ENCODE peak calls at places on chromosomes 11 and 22, in six cellular contexts. M is MM.1S, T is Panc1, V is lower lobe of right lung, J is astrocyte, F is right lobe of liver. B is an unnamed sample. For H3K4me1, the result is how much of the 10 kb centered on the place peaks cover.

GRCh38 chr11:115420524-115420923 is 83.7 kb downstream of the CADM1 start:
- DNase-seq in M (no peak), T (no peak), V (no peak), J (no peak), F (no peak), B (no peak)

GRCh38 chr22:20106205-20106848 is 9.6 kb upstream of the RANBP1 start:
- DNase-seq in M (no peak), T (no peak), V (peak), J (no peak), F (peak), B (no peak)

GRCh38 chr11:6693342-6694228 is 10.4 kb upstream of the MRPL17 start:
- DNase-seq in M (no peak), T (peak), V (no peak), J (peak), F (no peak), B (no peak)

GRCh38 chr11:120432056-120433018 is 79.2 kb upstream of the GRIK4 start:
- DNase-seq in M (no peak), T (peak), V (no peak), J (peak), F (no peak), B (no peak)

GRCh38 chr11:128375941-128376340 is 211.4 kb downstream of the ETS1 start:
- DNase-seq in M (no peak), T (no peak), V (no peak), J (no peak), F (no peak), B (no peak)

GRCh38 chr11:134573857-134574256 is 161.8 kb upstream of the B3GAT1 start:
- DNase-seq in M (no peak), T (no peak), V (no peak), J (no peak), F (no peak), B (no peak)

GRCh38 chr22:22207845-22208564 is 36.6 kb upstream of the VPREB1 start:
- DNase-seq in M (peak), T (no peak), V (peak), J (peak), F (peak), B (peak)

GRCh38 chr11:57214087-57214395 is 23.0 kb downstream of the APLNR start:
- DNase-seq in M (no peak), T (no peak), V (no peak), J (peak), F (no peak), B (no peak)

GRCh38 chr11:69624293-69624692 is 16.7 kb upstream of the CCND1 start:
- DNase-seq in M (no peak), T (no peak), V (no peak), J (no peak), F (no peak), B (no peak)

GRCh38 chr11:80722616-80723015 is 1281.8 kb upstream of the TENM4 start:
- DNase-seq in M (no peak), T (no peak), V (no peak), J (peak), F (no peak), B (no peak)

GRCh38 chr11:16361108-16361869 is 4.9 kb upstream of the SOX6 start:
- DNase-seq in M (no peak), T (no peak), V (no peak), J (no peak), F (no peak), B (no peak)

GRCh38 chr22:50107529-50107928 is 17.7 kb downstream of the MOV10L1 start:
- DNase-seq in M (no peak), T (no peak), V (no peak), J (no peak), F (no peak), B (no peak)

GRCh38 chr11:124094731-124095130 is 20.5 kb upstream of the VWA5A start:
- DNase-seq in M (no peak), T (no peak), V (no peak), J (no peak), F (no peak), B (no peak)

GRCh38 chr11:26037716-26038115 is 294.2 kb upstream of the ANO3 start:
- DNase-seq in M (no peak), T (no peak), V (no peak), J (no peak), F (no peak), B (no peak)

GRCh38 chr11:2788751-2789140 is 89.0 kb upstream of the KCNQ1OT1 start:
- DNase-seq in M (no peak), T (no peak), V (peak), J (no peak), F (no peak), B (no peak)

GRCh38 chr11:45163956-45164575 is 17.6 kb downstream of the PRDM11 start:
- DNase-seq in M (no peak), T (no peak), V (no peak), J (peak), F (no peak), B (no peak)

GRCh38 chr22:47063606-47064005 is 301.2 kb downstream of the TBC1D22A start:
- DNase-seq in M (no peak), T (no peak), V (no peak), J (no peak), F (no peak), B (no peak)

GRCh38 chr22:47605886-47606285 is 843.4 kb downstream of the TBC1D22A start:
- DNase-seq in M (no peak), T (no peak), V (peak), J (no peak), F (no peak), B (no peak)

GRCh38 chr11:110478410-110478809 is 48.7 kb downstream of the FDX1 start:
- DNase-seq in M (no peak), T (no peak), V (no peak), J (no peak), F (no peak), B (no peak)

GRCh38 chr22:27309713-27310112 is 491.8 kb downstream of the MN1 start:
- DNase-seq in M (no peak), T (no peak), V (no peak), J (no peak), F (no peak), B (no peak)

GRCh38 chr11:76629853-76630599 is 40.5 kb downstream of the LRRC32 start:
- DNase-seq in M (no peak), T (no peak), V (peak), J (no peak), F (peak), B (no peak)

GRCh38 chr22:42067706-42068350 is 2.8 kb downstream of the NAGA start:
- DNase-seq in M (no peak), T (no peak), V (no peak), J (no peak), F (no peak), B (no peak)

GRCh38 chr22:45889539-45890350 is 87.2 kb downstream of the WNT7B start:
- DNase-seq in M (no peak), T (no peak), V (peak), J (peak), F (peak), B (no peak)

GRCh38 chr11:95487938-95488337 is 256.9 kb upstream of the SESN3 start:
- DNase-seq in M (no peak), T (no peak), V (no peak), J (no peak), F (no peak), B (no peak)

GRCh38 chr22:17836977-17837742 is 62.9 kb upstream of the BID start:
- DNase-seq in M (no peak), T (no peak), V (no peak), J (no peak), F (peak), B (no peak)

DNA sequence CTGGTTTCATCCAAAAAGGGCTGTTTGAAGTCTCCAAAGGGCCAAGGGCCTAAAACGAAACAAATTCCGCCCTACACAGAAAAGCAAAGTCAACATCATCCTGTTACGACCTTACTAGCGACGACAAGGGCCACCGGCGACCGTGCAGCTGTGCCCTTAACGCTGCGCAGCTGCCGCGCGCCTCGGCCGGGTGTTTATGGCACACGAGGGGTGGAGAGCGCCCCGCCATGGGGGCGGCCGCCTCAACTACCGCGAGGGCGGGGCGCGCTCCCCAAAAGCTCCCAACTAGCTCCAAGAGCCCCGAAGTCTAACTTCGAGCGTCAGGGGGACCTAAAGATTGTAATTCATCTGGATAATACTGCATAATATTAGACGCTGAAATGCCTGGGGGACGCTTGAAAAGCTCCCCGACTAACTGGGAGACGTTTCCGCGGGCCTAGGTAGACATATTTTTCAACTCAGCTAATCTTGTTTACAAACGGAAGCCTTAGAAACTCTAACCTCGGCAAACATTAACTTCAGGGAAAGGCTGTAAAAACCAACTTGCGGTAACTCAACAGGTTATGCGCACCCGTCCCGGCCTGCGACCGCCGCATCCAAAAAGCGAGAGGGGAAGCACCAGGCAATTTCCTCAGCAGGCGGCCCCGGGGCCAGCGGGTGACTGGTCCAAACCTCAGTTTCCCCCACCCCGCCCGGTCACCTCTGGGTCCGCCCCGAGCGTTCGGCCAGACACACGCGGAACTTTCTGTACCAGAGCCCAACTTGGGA is 688 bp downstream of the TMEM123 start:
- DNase-seq in M (peak), T (no peak), V (peak), J (peak), F (peak), B (peak)
- H3K4me1 ChIP-seq in M (under half), T (half or more), V (half or more), J (under half), F (under half), B (under half)

GRCh38 chr11:704189-704798 is 1.7 kb upstream of the EPS8L2 start:
- DNase-seq in M (no peak), T (no peak), V (no peak), J (no peak), F (no peak), B (no peak)

GRCh38 chr11:704799-705645 is 1.0 kb upstream of the EPS8L2 start:
- DNase-seq in M (no peak), T (no peak), V (peak), J (no peak), F (peak), B (no peak)

GRCh38 chr11:706439-706956 is 467 bp downstream of the EPS8L2 start:
- DNase-seq in M (no peak), T (no peak), V (peak), J (peak), F (no peak), B (no peak)

GRCh38 chr11:706957-707816 is 1.2 kb downstream of the EPS8L2 start:
- DNase-seq in M (no peak), T (no peak), V (peak), J (no peak), F (peak), B (no peak)

DNA sequence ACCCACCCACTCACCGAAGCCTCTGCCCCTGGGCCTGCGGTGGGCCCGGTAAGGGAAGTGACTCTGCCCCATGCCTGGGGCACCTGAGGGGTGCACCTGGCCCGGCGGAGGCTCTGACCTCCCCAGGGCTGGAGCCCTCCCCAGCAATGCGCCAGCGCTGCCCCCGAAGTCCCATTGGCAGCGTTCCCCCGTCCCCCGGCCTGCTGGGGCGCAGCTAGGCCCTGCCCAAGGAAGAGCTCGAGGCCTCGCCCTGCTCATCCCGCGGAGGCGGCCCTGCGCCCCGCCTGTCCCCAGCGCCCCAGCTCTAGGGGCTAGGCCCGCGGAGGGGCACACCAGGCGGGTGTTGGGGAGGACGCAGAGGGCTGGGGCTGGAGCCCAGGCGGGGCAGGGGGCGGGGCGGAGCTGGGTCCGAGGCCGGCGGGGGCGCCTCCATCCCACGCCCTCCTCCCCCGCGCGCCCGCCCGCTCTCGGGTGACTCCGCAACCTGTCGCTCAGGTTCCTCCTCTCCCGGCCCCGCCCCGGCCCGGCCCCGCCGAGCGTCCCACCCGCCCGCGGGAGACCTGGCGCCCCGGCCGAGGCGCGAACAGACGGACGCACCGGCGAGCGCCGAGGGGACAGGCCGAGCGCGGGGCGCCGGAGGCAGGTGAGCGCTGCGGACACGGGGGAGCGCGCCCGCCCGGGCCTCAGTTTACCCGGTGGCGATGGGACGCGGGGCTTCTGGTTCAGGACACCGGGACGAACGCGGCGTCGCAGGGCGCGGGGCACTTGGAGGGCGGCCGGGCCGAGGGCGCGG is at the start of gene EPS8L2:
- DNase-seq in M (no peak), T (no peak), V (peak), J (no peak), F (peak), B (no peak)
- H3K4me1 ChIP-seq in M (under half), T (half or more), V (half or more), J (under half), F (half or more), B (under half)

DNA sequence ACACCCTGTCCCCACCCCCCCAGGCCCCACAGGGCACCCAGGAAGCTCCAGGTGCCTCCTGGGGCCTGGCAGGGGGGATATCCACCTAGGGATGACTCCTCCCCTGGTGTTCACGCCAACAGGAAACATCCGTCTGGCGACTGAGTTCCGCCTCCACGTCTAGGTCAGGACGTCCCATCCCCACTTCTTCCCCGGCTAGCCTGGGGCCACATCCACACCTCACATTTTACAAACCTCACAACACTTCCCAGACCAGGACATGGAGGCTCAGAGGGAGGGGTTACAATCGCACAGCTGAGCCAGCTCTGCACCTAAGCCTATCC is 21.0 kb downstream of the MAFF start:
- DNase-seq in M (no peak), T (no peak), V (no peak), J (no peak), F (no peak), B (no peak)
- H3K4me1 ChIP-seq in M (under half), T (under half), V (half or more), J (under half), F (under half), B (under half)

GRCh38 chr11:19800714-19801519 is 88.3 kb downstream of the NAV2 start:
- DNase-seq in M (no peak), T (no peak), V (no peak), J (no peak), F (no peak), B (no peak)
- H3K4me1 ChIP-seq in M (under half), T (under half), V (under half), J (under half), F (under half), B (under half)

GRCh38 chr22:29380032-29380781 is 8.2 kb downstream of the AP1B1 start:
- DNase-seq in M (no peak), T (no peak), V (no peak), J (no peak), F (no peak), B (no peak)

GRCh38 chr22:29379258-29379657 is 9.1 kb downstream of the AP1B1 start:
- DNase-seq in M (no peak), T (no peak), V (no peak), J (no peak), F (no peak), B (no peak)

GRCh38 chr22:29377979-29378378 is 10.4 kb downstream of the AP1B1 start:
- DNase-seq in M (no peak), T (no peak), V (peak), J (no peak), F (peak), B (no peak)

GRCh38 chr22:29382575-29383328 is 5.6 kb downstream of the AP1B1 start:
- DNase-seq in M (no peak), T (no peak), V (no peak), J (no peak), F (no peak), B (no peak)

GRCh38 chr22:29380856-29381255 is 7.5 kb downstream of the AP1B1 start:
- DNase-seq in M (no peak), T (no peak), V (no peak), J (no peak), F (no peak), B (no peak)
- H3K4me1 ChIP-seq in M (under half), T (under half), V (under half), J (under half), F (under half), B (under half)

GRCh38 chr22:36460202-36460601 is 21.2 kb downstream of the TXN2 start:
- DNase-seq in M (no peak), T (no peak), V (no peak), J (no peak), F (no peak), B (no peak)
- H3K4me1 ChIP-seq in M (under half), T (under half), V (half or more), J (under half), F (under half), B (under half)

DNA sequence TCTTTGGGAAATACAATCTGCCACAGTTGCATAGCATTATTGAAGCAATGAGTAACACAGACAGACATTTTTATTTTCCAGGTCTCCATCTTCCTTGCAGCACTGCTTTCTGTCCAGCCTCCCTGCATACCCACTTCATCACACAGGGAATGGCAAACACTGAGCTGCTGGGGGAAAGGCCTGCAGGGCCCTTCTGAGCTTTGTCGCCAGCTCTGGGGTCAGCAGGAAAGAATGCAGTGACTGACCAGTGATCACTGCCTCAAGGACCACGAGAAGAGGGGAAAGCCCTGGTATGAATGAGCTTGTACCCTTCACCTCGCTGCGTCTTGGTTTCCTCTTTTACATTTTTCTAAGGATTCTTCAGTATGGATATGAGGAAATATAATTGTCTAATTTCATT is 21.3 kb upstream of the MICAL2 start:
- DNase-seq in M (no peak), T (no peak), V (no peak), J (no peak), F (no peak), B (no peak)
- H3K4me1 ChIP-seq in M (under half), T (half or more), V (half or more), J (half or more), F (under half), B (under half)

DNA sequence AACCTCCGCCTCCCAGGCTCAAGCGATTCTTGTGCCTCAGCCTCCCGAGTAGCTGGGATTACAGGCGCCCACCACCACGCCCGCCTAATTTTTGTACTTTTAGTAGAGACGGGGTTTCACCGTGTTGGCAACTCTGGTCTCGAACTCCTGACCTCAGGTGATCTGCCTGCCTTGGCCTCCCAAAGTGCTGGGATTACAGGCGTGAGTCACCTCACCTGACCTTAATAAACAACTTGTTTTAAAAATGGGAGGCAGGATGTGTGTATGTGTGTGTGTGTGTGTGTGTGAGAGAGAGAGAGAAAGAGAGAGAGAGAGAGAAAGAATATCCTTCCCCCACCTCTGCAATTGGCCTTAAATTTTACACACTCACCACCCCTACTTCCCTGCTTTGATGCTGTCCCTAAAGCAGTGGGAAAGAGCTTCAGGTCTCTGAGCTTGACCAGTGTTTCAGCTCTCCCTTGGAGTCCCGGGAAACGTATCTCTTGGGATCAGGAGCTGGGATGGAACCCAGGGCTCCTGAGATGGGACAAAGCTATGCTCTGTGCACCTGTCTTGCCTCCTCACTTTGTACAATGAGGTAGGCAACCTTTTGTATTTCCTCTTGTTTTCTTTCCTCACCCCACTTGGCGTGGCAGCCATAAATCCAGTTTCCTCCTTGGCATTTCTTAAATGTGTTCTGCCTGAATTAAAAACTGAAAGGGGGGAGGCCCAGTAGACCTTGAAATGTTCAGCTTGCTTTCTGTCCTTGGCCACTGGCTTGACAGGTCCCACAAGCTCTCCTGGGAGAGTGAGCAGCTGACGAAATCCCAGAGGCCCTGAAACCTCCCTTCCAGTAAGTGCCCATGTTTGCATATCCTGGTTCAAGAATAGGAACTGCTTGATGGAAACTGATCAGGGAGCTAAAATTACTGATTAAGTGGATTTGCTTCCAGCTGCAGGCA is 17.8 kb upstream of the XBP1 start:
- DNase-seq in M (peak), T (no peak), V (peak), J (no peak), F (peak), B (no peak)
- H3K4me1 ChIP-seq in M (half or more), T (under half), V (half or more), J (under half), F (half or more), B (under half)

B was measured in naive thymus-derived CD4-positive, alpha-beta T cell.